ENCODE peak calls at places on chromosome 1, in seven cellular contexts. X is ovary, C is right lobe of liver, G is spleen, L is heart left ventricle, S is prostate gland, T is stomach. Y is an unnamed sample.

GRCh38 chr1:43439121-43439581 is 14.6 kb downstream of the HYI start:
- DNase-seq in X (peak; percentile 22), C (peak; percentile 35), G (peak; percentile 45), L (peak; percentile 11), S (no peak), T (peak; percentile 14), Y (no peak)

GRCh38 chr1:220239213-220239612 is 33.0 kb downstream of the RAB3GAP2 start:
- DNase-seq in X (no peak), C (no peak), G (no peak), L (no peak), S (no peak), T (no peak), Y (no peak)

GRCh38 chr1:6025269-6026094 is 20.2 kb upstream of the KCNAB2 start:
- DNase-seq in X (no peak), C (no peak), G (peak; percentile 84), L (no peak), S (no peak), T (no peak), Y (no peak)

GRCh38 chr1:207748737-207749528 is 2.9 kb upstream of the CD46 start:
- DNase-seq in X (no peak), C (no peak), G (no peak), L (no peak), S (no peak), T (no peak), Y (no peak)

GRCh38 chr1:21337459-21337930 is 47.2 kb upstream of the ECE1 start:
- DNase-seq in X (no peak), C (no peak), G (no peak), L (no peak), S (no peak), T (no peak), Y (no peak)

GRCh38 chr1:21143138-21143537 is 33.6 kb downstream of the EIF4G3 start:
- DNase-seq in X (no peak), C (no peak), G (no peak), L (no peak), S (no peak), T (no peak), Y (no peak)

GRCh38 chr1:248918126-248918525 is 12.1 kb downstream of the PGBD2 start:
- DNase-seq in X (no peak), C (no peak), G (no peak), L (no peak), S (no peak), T (no peak), Y (no peak)

GRCh38 chr1:175099916-175100315 is 32.3 kb downstream of the TNN start:
- DNase-seq in X (no peak), C (no peak), G (no peak), L (no peak), S (no peak), T (no peak), Y (no peak)

GRCh38 chr1:31643976-31644559 is 608 bp downstream of the PEF1 start:
- DNase-seq in X (no peak), C (no peak), G (no peak), L (no peak), S (no peak), T (no peak), Y (no peak)

GRCh38 chr1:11898831-11899467 is 27.3 kb downstream of the KIAA2013 start:
- DNase-seq in X (no peak), C (no peak), G (no peak), L (no peak), S (no peak), T (no peak), Y (peak; percentile 37)

GRCh38 chr1:177858222-177858894 is 111.5 kb downstream of the SEC16B start:
- DNase-seq in X (no peak), C (no peak), G (no peak), L (no peak), S (no peak), T (no peak), Y (no peak)

GRCh38 chr1:6427445-6428390 is 3.1 kb downstream of the ESPN start:
- DNase-seq in X (no peak), C (no peak), G (no peak), L (no peak), S (no peak), T (peak; percentile 83), Y (no peak)

GRCh38 chr1:160127381-160127780 is 11.8 kb downstream of the ATP1A2 start:
- DNase-seq in X (no peak), C (no peak), G (peak; percentile 35), L (no peak), S (no peak), T (no peak), Y (no peak)

GRCh38 chr1:35406103-35406502 is 137.6 kb downstream of the ZMYM4 start:
- DNase-seq in X (no peak), C (no peak), G (no peak), L (no peak), S (no peak), T (no peak), Y (no peak)

GRCh38 chr1:30847358-30847972 is 61.1 kb downstream of the SDC3 start:
- DNase-seq in X (peak; percentile 34), C (peak; percentile 80), G (peak; percentile 90), L (peak; percentile 91), S (no peak), T (peak; percentile 74), Y (peak; percentile 44)

GRCh38 chr1:226678701-226679100 is 60.4 kb downstream of the ITPKB start:
- DNase-seq in X (no peak), C (no peak), G (peak; percentile 79), L (no peak), S (no peak), T (no peak), Y (no peak)

GRCh38 chr1:97270508-97271307 is 549.1 kb downstream of the PTBP2 start:
- DNase-seq in X (no peak), C (no peak), G (no peak), L (no peak), S (no peak), T (no peak), Y (no peak)

GRCh38 chr1:208848854-208849253 is 604.7 kb upstream of the PLXNA2 start:
- DNase-seq in X (no peak), C (no peak), G (no peak), L (no peak), S (no peak), T (no peak), Y (no peak)

GRCh38 chr1:4010284-4010683 is 110.2 kb upstream of the C1orf174 start:
- DNase-seq in X (no peak), C (no peak), G (no peak), L (no peak), S (no peak), T (peak; percentile 3), Y (no peak)

GRCh38 chr1:91529856-91530255 is 29.2 kb downstream of the CDC7 start:
- DNase-seq in X (no peak), C (no peak), G (no peak), L (no peak), S (no peak), T (no peak), Y (peak; percentile 12)

GRCh38 chr1:198674009-198674408 is 35.2 kb downstream of the PTPRC start:
- DNase-seq in X (no peak), C (no peak), G (no peak), L (no peak), S (no peak), T (no peak), Y (no peak)

GRCh38 chr1:69967245-69967766 is 238.1 kb downstream of the LRRC40 start:
- DNase-seq in X (no peak), C (no peak), G (no peak), L (no peak), S (no peak), T (no peak), Y (no peak)

GRCh38 chr1:83931658-83932253 is 67.2 kb downstream of the TTLL7 start:
- DNase-seq in X (no peak), C (no peak), G (no peak), L (no peak), S (peak; percentile 32), T (no peak), Y (peak; percentile 2)

GRCh38 chr1:77220687-77221463 is 1.6 kb upstream of the PIGK start:
- DNase-seq in X (no peak), C (no peak), G (no peak), L (no peak), S (no peak), T (no peak), Y (no peak)

GRCh38 chr1:44672254-44672955 is 1.9 kb downstream of the TMEM53 start:
- DNase-seq in X (no peak), C (no peak), G (peak; percentile 71), L (peak; percentile 35), S (no peak), T (no peak), Y (no peak)
- H3K27ac ChIP-seq in X (no peak overlapping the region), C (no peak overlapping the region), G (no peak overlapping the region), L (peak overlapping the region; percentile 97), S (peak overlapping the region; percentile 24), T (peak overlapping the region; percentile 2), Y (peak overlapping the region; percentile 18)

GRCh38 chr1:1680031-1680911 is 12.3 kb downstream of the SLC35E2B start:
- DNase-seq in X (no peak), C (peak; percentile 44), G (peak; percentile 74), L (no peak), S (no peak), T (no peak), Y (no peak)
- TF ChIP-seq POLR2A in X (no peak), C (no peak), G (no peak), L (no peak), S (no peak), T (no peak), Y (no peak)

DNA sequence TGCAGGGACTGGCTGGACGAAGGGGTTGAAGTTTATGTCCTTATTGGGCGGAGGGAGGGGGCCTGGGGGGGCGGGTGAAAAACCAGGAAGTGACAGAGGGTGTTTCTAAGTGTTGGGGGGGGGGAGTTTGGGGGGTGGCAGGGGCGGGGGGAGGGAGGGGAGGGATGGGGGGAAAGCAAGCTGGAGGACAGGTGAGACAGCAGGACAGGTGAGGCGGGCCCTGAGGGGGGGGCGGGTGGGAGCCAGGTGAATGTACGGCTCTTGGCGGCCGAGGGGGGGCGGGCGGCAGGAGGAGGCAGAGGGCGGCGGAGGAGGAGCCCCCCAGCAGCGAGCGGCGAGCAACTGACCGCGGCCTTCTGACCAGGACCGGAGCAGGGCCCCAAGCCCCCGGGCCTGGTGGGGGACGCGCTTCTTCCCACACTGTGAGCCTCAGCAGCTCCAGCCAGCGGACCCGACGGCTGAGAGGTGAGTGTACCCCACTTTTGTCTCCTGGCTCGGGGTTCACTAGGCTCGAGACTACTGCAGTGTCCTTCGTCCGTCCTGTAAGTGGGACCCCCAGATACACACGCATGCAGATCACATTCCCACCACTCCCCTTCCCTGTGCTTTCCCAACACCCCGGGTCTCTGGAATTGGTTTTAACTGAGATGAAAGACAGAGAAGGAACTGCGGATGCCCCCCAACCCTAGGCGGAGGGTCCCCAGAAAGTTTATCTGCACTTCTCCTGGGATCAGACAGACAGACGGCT is at the start of gene ZBTB7B:
- DNase-seq in X (peak; percentile 72), C (peak; percentile 66), G (peak; percentile 91), L (no peak), S (peak; percentile 49), T (peak; percentile 62), Y (peak; percentile 59)
- H3K27ac ChIP-seq in X (peak within 1 kb of the TSS; percentile 96), C (peak within 1 kb of the TSS; percentile 81), G (peak within 1 kb of the TSS; percentile 90), L (peak within 1 kb of the TSS; percentile 98), S (peak within 1 kb of the TSS; percentile 100), T (peak within 1 kb of the TSS; percentile 99), Y (peak within 1 kb of the TSS; percentile 91)

GRCh38 chr1:81801032-81801833 is 499 bp downstream of the ADGRL2 start:
- DNase-seq in X (peak; percentile 83), C (peak; percentile 86), G (peak; percentile 80), L (peak; percentile 87), S (peak; percentile 91), T (peak; percentile 68), Y (peak; percentile 88)
- TF ChIP-seq POLR2A in X (peak; percentile 71), C (peak; percentile 72), G (no peak), L (no peak), S (peak; percentile 58), T (no peak), Y (peak; percentile 78)

GRCh38 chr1:210232524-210233215 is at the start of gene SERTAD4:
- DNase-seq in X (peak; percentile 66), C (no peak), G (no peak), L (peak; percentile 32), S (peak; percentile 83), T (peak; percentile 57), Y (peak; percentile 78)
- H3K27ac ChIP-seq in X (peak within 1 kb of the TSS; percentile 49), C (no peak within 1 kb of the TSS), G (no peak within 1 kb of the TSS), L (peak within 1 kb of the TSS; percentile 92), S (peak within 1 kb of the TSS; percentile 75), T (peak within 1 kb of the TSS; percentile 88), Y (peak within 1 kb of the TSS; percentile 62)

Y was measured in thyroid gland.